ENCODE peak calls at places on chromosomes 4 and X, in four cellular contexts. C, A, G and M are unnamed samples.

GRCh38 chrX:45710081-45710801 is 509.6 kb upstream of the DIPK2B start:
- DNase-seq in A (no peak), C (peak), G (no peak), M (peak)

GRCh38 chr4:41430796-41431195 is 107.2 kb upstream of the LIMCH1 start:
- DNase-seq in C (no peak), A (no peak), G (no peak), M (no peak)

GRCh38 chr4:115537387-115537786 is 424.0 kb upstream of the NDST4 start:
- DNase-seq in C (no peak), G (no peak), A (no peak), M (no peak)

GRCh38 chr4:5018096-5018495 is 1.2 kb downstream of the CYTL1 start:
- DNase-seq in C (no peak), A (no peak), G (no peak), M (no peak)

GRCh38 chrX:136210806-136211205 is 40.4 kb downstream of the MAP7D3 start:
- DNase-seq in G (no peak), A (peak), C (no peak), M (no peak)

GRCh38 chrX:71930298-71930697 is 19.7 kb downstream of the NHSL2 start:
- DNase-seq in C (no peak), A (no peak), G (no peak), M (no peak)

GRCh38 chrX:16658284-16658683 is 8.3 kb downstream of the S100G start:
- DNase-seq in A (no peak), C (no peak), G (no peak), M (no peak)

GRCh38 chr4:153485374-153485773 is 19.2 kb downstream of the TMEM131L start:
- DNase-seq in G (no peak), C (no peak), A (no peak), M (no peak)

GRCh38 chr4:121113680-121114079 is 41.3 kb upstream of the NDNF start:
- DNase-seq in G (no peak), A (no peak), C (no peak), M (no peak)

GRCh38 chr4:7193040-7193958 is 961 bp downstream of the SORCS2 start:
- DNase-seq in C (no peak), G (peak), A (no peak), M (no peak)

GRCh38 chr4:85994576-85994975 is 365.3 kb downstream of the MAPK10 start:
- DNase-seq in A (no peak), G (no peak), C (no peak), M (no peak)

GRCh38 chrX:140503714-140504351 is 1.0 kb downstream of the SOX3 start:
- DNase-seq in A (peak), C (no peak), G (no peak), M (peak)

GRCh38 chr4:119652978-119653377 is 24.4 kb upstream of the PDE5A start:
- DNase-seq in G (no peak), A (no peak), C (no peak), M (no peak)

GRCh38 chrX:38009641-38010040 is 3.3 kb downstream of the SYTL5 start:
- DNase-seq in C (no peak), G (no peak), A (no peak), M (no peak)

GRCh38 chrX:151227637-151228036 is 51.3 kb downstream of the GPR50 start:
- DNase-seq in C (no peak), A (no peak), G (no peak), M (no peak)

GRCh38 chr4:147707892-147708672 is 23.8 kb upstream of the ARHGAP10 start:
- DNase-seq in C (peak), A (no peak), G (no peak), M (peak)

GRCh38 chrX:45719751-45720501 is 519.2 kb upstream of the DIPK2B start:
- DNase-seq in C (no peak), G (no peak), A (no peak), M (no peak)

GRCh38 chr4:150743564-150744342 is 161.8 kb downstream of the MAB21L2 start:
- DNase-seq in G (no peak), A (no peak), C (no peak), M (no peak)

GRCh38 chrX:28108186-28108945 is 127.1 kb upstream of the DCAF8L1 start:
- DNase-seq in C (no peak), A (no peak), G (no peak), M (no peak)

GRCh38 chrX:143988356-143988755 is 104.5 kb downstream of the UBE2NL start:
- DNase-seq in C (no peak), A (no peak), G (no peak), M (no peak)

GRCh38 chrX:8971116-8971515 is 62.8 kb downstream of the FAM9B start:
- DNase-seq in C (no peak), G (no peak), A (no peak), M (peak)

GRCh38 chr4:76896731-76897521 is 1.0 kb downstream of the SOWAHB start:
- DNase-seq in C (no peak), G (no peak), A (peak), M (peak)

GRCh38 chr4:87985887-87986200 is 10.3 kb downstream of the SPP1 start:
- DNase-seq in C (no peak), G (no peak), A (no peak), M (no peak)

GRCh38 chr4:2397596-2398379 is 20.7 kb downstream of the ZFYVE28 start:
- DNase-seq in A (no peak), C (no peak), G (no peak), M (no peak)

GRCh38 chrX:75623535-75623934 is 100.7 kb upstream of the ZDHHC15 start:
- DNase-seq in C (no peak), A (no peak), G (no peak), M (no peak)

GRCh38 chr4:183333983-183334382 is 11.8 kb upstream of the CLDN24 start:
- DNase-seq in A (no peak), G (no peak), C (no peak), M (no peak)

GRCh38 chr4:118767109-118767508 is 68.8 kb downstream of the SEC24D start:
- DNase-seq in A (no peak), C (no peak), G (no peak), M (no peak)